ENCODE peak calls at places on chromosomes 3 and 15, in six cellular contexts. E is endothelial cell of umbilical vein, X is H9, I is MM.1S, T is keratinocyte, Z is hepatocyte. G is an unnamed sample. For H3K79me2, the result is how much of the 10 kb centered on the place peaks cover.

GRCh38 chr15:101439285-101439919 is 50.1 kb downstream of the PCSK6 start:
- DNase-seq in E (no peak), X (no peak), I (no peak), T (no peak), Z (peak), G (peak)

GRCh38 chr15:55856506-55856905 is 113.6 kb upstream of the PRTG start:
- DNase-seq in E (peak), X (no peak), I (no peak), T (no peak), Z (no peak), G (no peak)

GRCh38 chr15:90231028-90232017 is 2.4 kb downstream of the CIB1 start:
- DNase-seq in E (no peak), X (no peak), I (no peak), T (no peak), Z (no peak), G (no peak)

GRCh38 chr3:32963871-32964270 is 12.4 kb downstream of the CCR4 start:
- DNase-seq in E (no peak), X (no peak), I (no peak), T (peak), Z (no peak), G (no peak)

GRCh38 chr3:142947799-142948575 is 15.5 kb downstream of the PAQR9 start:
- DNase-seq in E (no peak), X (no peak), I (no peak), T (no peak), Z (no peak), G (peak)

GRCh38 chr3:45670995-45671394 is 18.2 kb upstream of the SACM1L start:
- DNase-seq in E (no peak), X (no peak), I (no peak), T (no peak), Z (no peak), G (peak)

GRCh38 chr15:95929232-95929846 is 401.2 kb upstream of the NR2F2 start:
- DNase-seq in E (no peak), X (no peak), I (peak), T (no peak), Z (no peak), G (no peak)

GRCh38 chr15:73794501-73795133 is 41.5 kb upstream of the INSYN1 start:
- DNase-seq in E (no peak), X (no peak), I (no peak), T (no peak), Z (no peak), G (no peak)

GRCh38 chr3:54575561-54575960 is 352.3 kb downstream of the LRTM1 start:
- DNase-seq in E (no peak), X (no peak), I (no peak), T (no peak), Z (no peak), G (no peak)

GRCh38 chr3:67006460-67006859 is 8.4 kb downstream of the KBTBD8 start:
- DNase-seq in E (no peak), X (no peak), I (no peak), T (no peak), Z (no peak), G (no peak)

GRCh38 chr3:105458518-105459215 is 92.0 kb downstream of the ALCAM start:
- DNase-seq in E (no peak), X (no peak), I (no peak), T (no peak), Z (no peak), G (peak)

GRCh38 chr3:71103430-71103881 is 480.1 kb downstream of the FOXP1 start:
- DNase-seq in E (peak), X (no peak), I (no peak), T (no peak), Z (no peak), G (no peak)

GRCh38 chr3:158920375-158920774 is 118.5 kb downstream of the MFSD1 start:
- DNase-seq in E (no peak), X (no peak), I (no peak), T (no peak), Z (no peak), G (peak)

GRCh38 chr3:175695251-175695650 is 836.1 kb downstream of the NAALADL2 start:
- DNase-seq in E (no peak), X (no peak), I (no peak), T (no peak), Z (no peak), G (no peak)

GRCh38 chr15:74389115-74390048 is 21.9 kb upstream of the CYP11A1 start:
- DNase-seq in E (peak), X (no peak), I (no peak), T (no peak), Z (peak), G (peak)

GRCh38 chr3:177885063-177885462 is 651.2 kb upstream of the KCNMB2 start:
- DNase-seq in E (no peak), X (no peak), I (no peak), T (no peak), Z (no peak), G (no peak)

GRCh38 chr3:130969621-130970020 is 57.0 kb downstream of the ASTE1 start:
- DNase-seq in E (no peak), X (no peak), I (no peak), T (no peak), Z (no peak), G (no peak)

GRCh38 chr3:99710094-99710493 is 71.7 kb downstream of the COL8A1 start:
- DNase-seq in E (no peak), X (no peak), I (peak), T (no peak), Z (no peak), G (no peak)
- H2AFZ ChIP-seq in E (no peak), X (no peak), I (no peak), T (no peak), Z (no peak), G (no peak)

GRCh38 chr3:134232146-134232545 is 18.5 kb downstream of the RYK start:
- DNase-seq in E (no peak), X (no peak), I (no peak), T (no peak), Z (no peak), G (no peak)
- H3K79me2 ChIP-seq in E (half or more), X (under half), I (under half), T (half or more), Z (half or more), G (half or more)

GRCh38 chr3:100230715-100231114 is 30.1 kb upstream of the TBC1D23 start:
- DNase-seq in E (no peak), X (no peak), I (no peak), T (no peak), Z (no peak), G (no peak)

GRCh38 chr3:100221159-100221558 is 39.6 kb upstream of the TBC1D23 start:
- DNase-seq in E (no peak), X (no peak), I (no peak), T (no peak), Z (no peak), G (no peak)

GRCh38 chr3:100226712-100227429 is 33.9 kb upstream of the TBC1D23 start:
- DNase-seq in E (no peak), X (no peak), I (no peak), T (peak), Z (peak), G (peak)

GRCh38 chr3:100225193-100225592 is 35.6 kb upstream of the TBC1D23 start:
- DNase-seq in E (no peak), X (no peak), I (no peak), T (no peak), Z (no peak), G (no peak)

GRCh38 chr3:100225883-100226282 is 34.9 kb upstream of the TBC1D23 start:
- DNase-seq in E (no peak), X (no peak), I (no peak), T (no peak), Z (no peak), G (no peak)
- H2AFZ ChIP-seq in E (no peak), X (no peak), I (no peak), T (no peak), Z (no peak), G (no peak)

DNA sequence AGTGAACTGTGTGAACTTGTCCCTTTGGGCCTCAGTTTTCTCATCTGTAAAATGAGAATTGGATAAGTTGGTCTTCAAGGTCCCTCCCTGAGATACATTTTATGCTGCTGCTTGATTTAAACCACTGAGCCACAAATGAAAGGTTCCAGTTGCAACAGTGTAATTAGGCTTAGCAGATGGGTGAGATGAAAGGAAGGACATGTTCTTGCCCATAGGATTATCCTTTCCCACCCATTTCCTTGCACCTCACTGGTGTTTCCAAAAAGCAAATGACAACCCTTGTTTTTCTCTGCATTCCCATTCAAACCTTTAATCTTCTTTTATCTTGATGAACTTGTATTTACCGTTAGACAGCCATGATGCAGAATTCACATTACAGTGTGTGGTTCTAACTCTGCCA is 43.9 kb downstream of the MAP2K1 start:
- DNase-seq in E (no peak), X (no peak), I (no peak), T (no peak), Z (no peak), G (no peak)
- H3K79me2 ChIP-seq in E (half or more), X (under half), I (half or more), T (half or more), Z (under half), G (half or more)

GRCh38 chr3:64056616-64057165 is 33.4 kb upstream of the PSMD6 start:
- DNase-seq in E (no peak), X (no peak), I (no peak), T (no peak), Z (no peak), G (no peak)
- H2AFZ ChIP-seq in E (no peak), X (no peak), I (no peak), T (no peak), Z (no peak), G (no peak)

DNA sequence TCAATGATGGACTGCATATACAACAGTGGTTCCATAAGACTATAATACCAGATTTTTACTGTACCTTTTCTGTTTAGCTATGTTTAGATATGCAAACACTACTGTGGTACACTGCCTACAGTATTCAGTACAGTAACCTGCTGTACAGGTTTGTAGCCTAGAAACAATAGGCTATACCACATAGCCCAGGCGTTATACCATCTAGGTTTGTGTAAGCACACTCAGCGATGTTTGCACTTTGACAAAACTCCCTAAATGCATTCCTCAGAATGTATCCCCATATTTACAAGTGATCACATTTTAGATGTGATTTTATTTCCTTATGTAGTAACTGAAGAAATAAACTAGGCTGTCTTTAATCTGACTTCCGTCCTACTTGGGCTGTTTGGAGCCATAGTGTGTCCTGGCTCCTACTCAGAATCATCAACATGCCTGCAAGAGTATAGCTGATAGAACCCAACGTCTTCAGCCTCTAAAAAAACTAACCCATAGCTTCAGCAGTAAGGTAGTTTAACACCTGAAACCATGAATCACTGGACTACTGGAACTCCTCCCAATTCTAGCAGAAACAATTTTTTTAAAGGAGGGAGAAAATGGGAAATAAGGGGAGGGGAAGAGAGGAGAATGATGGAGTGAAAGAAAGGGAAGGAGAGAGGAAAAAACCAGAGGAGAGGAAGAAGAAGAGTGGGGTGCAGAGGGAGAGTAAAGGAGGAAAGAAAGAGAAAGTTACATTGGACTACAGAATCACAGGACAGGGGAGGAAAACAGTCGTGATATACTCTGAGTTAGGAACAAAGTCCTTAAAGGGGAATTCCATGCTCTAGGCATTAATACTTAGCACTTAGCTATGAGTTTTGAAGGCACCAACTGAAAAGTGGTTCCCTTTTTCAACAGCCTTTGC is 67.7 kb upstream of the PLXND1 start:
- DNase-seq in E (no peak), X (no peak), I (no peak), T (no peak), Z (peak), G (no peak)
- H3K79me2 ChIP-seq in E (under half), X (under half), I (under half), T (half or more), Z (under half), G (under half)

DNA sequence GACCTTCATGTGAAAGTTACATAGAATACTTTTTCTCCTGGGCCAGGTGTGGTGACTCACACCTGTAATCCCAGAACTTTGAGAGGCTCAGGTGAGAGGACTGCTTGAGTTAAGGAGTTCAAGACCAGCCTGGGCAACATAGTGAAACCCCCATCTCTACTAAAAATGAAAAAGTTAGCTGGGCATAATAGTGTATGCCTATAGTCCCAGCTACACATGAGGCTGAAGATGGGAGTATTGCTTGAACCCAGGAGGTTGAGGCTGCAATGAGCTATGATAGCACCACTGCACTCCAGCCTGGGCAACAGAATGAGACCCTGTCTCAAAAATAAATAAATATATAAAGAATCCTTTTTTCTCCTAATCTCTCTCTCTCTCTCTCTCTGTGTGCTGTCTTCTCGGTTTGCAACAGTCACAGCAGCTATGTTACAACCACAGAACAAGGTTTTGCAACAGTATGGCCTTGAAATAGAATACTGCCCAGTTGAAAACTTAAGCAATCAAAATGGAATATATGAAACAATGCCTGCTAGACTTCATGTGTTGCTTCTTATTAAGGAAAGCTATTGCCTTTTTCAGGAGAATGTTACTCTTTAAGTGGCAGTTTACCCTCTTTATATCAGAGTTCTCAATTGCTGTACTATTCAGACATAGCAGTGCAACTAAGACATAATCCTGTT is 12.3 kb upstream of the DENND4A start:
- DNase-seq in E (no peak), X (no peak), I (no peak), T (no peak), Z (peak), G (no peak)
- H2AFZ ChIP-seq in E (no peak), X (no peak), I (no peak), T (no peak), Z (no peak), G (peak)

DNA sequence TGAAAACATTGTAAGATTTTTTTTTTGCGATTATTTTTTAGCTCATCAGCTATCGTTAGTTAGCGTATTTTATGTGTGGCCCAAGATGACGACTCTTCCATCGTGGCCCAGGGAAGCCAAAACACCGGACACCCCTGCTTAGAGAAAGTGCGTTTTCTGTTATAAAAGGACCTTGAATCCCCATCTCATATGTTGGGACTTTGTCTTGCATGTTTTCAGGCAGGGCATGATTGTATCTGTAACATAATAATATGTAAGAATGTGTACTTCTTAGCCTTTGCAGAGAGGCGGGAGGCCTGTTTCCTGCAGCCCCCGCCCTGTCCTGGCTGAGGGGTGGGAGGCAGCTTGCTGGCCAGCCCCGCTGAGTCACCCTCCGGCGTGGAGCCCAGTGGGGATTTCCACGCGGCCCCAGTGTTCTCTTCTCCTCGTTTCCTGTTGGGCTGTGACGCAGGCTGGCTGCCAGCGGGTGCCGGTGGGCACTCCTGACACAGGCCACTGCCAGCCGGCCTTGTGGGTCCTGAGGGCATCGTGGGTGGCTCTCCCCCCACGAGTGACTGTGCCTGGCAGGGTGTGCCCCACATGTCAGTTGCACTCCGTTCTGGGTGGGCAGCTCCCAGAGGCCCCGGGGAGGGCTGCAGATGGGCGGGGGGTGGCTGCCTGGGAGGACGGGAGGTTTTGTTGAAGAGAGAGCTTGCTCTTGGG is 55.6 kb downstream of the SMAD3 start:
- DNase-seq in E (peak), X (no peak), I (no peak), T (no peak), Z (peak), G (peak)
- H3K79me2 ChIP-seq in E (half or more), X (under half), I (under half), T (half or more), Z (half or more), G (half or more)

GRCh38 chr3:148992635-148993230 is 1.4 kb downstream of the GYG1 start:
- DNase-seq in E (no peak), X (no peak), I (no peak), T (no peak), Z (peak), G (no peak)
- H2AFZ ChIP-seq in E (no peak), X (no peak), I (no peak), T (no peak), Z (peak), G (no peak)

DNA sequence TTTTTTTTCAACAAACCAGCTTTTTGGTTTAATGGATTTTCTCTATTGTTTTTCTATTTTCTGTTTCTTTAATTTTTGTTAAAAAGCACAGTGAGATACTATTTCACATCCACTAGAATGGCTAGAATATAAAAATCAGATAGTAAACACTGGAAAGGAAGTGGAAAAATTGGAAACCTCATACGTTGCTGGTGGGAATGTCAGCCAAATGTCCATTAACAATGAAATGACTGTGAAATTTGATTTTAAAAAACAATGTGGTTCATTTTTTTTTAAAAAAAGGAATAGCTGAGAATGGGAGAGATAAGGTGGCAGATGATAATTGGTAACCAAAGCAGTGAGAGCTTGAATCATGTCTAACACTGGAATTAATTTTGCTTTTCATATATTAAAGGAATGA is 19.9 kb downstream of the NR2C2 start:
- DNase-seq in E (no peak), X (no peak), I (no peak), T (no peak), Z (no peak), G (no peak)
- H3K79me2 ChIP-seq in E (under half), X (under half), I (under half), T (under half), Z (half or more), G (under half)

G was measured in osteoblast.